ENCODE peak calls at places on chromosomes 16 and 17, in ten cellular contexts. U is prostate gland; O is heart right ventricle; V is RWPE1; M is HS-27A; K is effector CD4-positive, alpha-beta T cell; T is AG20443; G is stimulated activated CD4-positive, alpha-beta T cell treated with anti-CD3 and anti-CD28 coated beads, Interleukin-1b, Interleukin-23, amount 100 ng/mL, for 24 hours; F is ovary; C is iris pigment epithelial cell. N is an unnamed sample.

GRCh38 chr16:51569204-51569911 is 418.3 kb upstream of the SALL1 start:
- DNase-seq in U (no peak), O (no peak), V (peak), M (no peak), K (no peak), T (peak), G (no peak), F (no peak), C (peak), N (no peak)

GRCh38 chr16:8751481-8752311 is 45.7 kb downstream of the TMEM186 start:
- DNase-seq in U (no peak), O (no peak), V (peak), M (peak), K (no peak), T (peak), G (no peak), F (no peak), C (peak), N (no peak)

GRCh38 chr17:32993977-32994376 is 2.3 kb downstream of the SPACA3 start:
- DNase-seq in U (no peak), O (no peak), V (no peak), M (no peak), K (no peak), T (peak), G (no peak), F (no peak), C (no peak), N (no peak)

GRCh38 chr16:28983644-28984043 is 1.2 kb upstream of the LAT start:
- DNase-seq in U (no peak), O (no peak), V (no peak), M (no peak), K (no peak), T (no peak), G (no peak), F (no peak), C (no peak), N (no peak)

GRCh38 chr17:3935140-3935542 is 18.9 kb upstream of the P2RX1 start:
- DNase-seq in U (peak), O (peak), V (peak), M (no peak), K (no peak), T (no peak), G (no peak), F (peak), C (peak), N (peak)

GRCh38 chr16:66905633-66906539 is 12.8 kb downstream of the CDH16 start:
- DNase-seq in U (no peak), O (peak), V (peak), M (no peak), K (no peak), T (no peak), G (peak), F (no peak), C (no peak), N (no peak)

GRCh38 chr16:4313563-4314531 is 2.0 kb upstream of the GLIS2 start:
- DNase-seq in U (no peak), O (no peak), V (no peak), M (no peak), K (no peak), T (peak), G (no peak), F (peak), C (no peak), N (peak)

GRCh38 chr16:56874800-56875199 is 9.8 kb downstream of the SLC12A3 start:
- DNase-seq in U (peak), O (no peak), V (no peak), M (no peak), K (no peak), T (no peak), G (no peak), F (no peak), C (no peak), N (no peak)

GRCh38 chr17:1920948-1921351 is 91.1 kb downstream of the RPA1 start:
- DNase-seq in U (peak), O (no peak), V (no peak), M (no peak), K (no peak), T (no peak), G (no peak), F (no peak), C (no peak), N (no peak)

GRCh38 chr17:75345514-75346167 is 56.4 kb upstream of the SLC25A19 start:
- DNase-seq in U (no peak), O (no peak), V (no peak), M (no peak), K (peak), T (no peak), G (no peak), F (no peak), C (no peak), N (no peak)

GRCh38 chr17:73474370-73474988 is 162.7 kb upstream of the CDC42EP4 start:
- DNase-seq in U (peak), O (peak), V (peak), M (no peak), K (no peak), T (peak), G (no peak), F (peak), C (peak), N (peak)

GRCh38 chr16:8963010-8963824 is 489 bp downstream of the USP7 start:
- DNase-seq in U (no peak), O (no peak), V (no peak), M (no peak), K (no peak), T (peak), G (no peak), F (no peak), C (peak), N (no peak)

GRCh38 chr17:20091161-20092029 is 82.2 kb downstream of the SPECC1 start:
- DNase-seq in U (no peak), O (peak), V (no peak), M (no peak), K (no peak), T (no peak), G (no peak), F (peak), C (no peak), N (no peak)

GRCh38 chr17:28119049-28119448 is 76.6 kb downstream of the NLK start:
- DNase-seq in U (no peak), O (no peak), V (no peak), M (no peak), K (no peak), T (no peak), G (no peak), F (no peak), C (no peak), N (no peak)

GRCh38 chr17:29245401-29245800 is 1.3 kb upstream of the CRYBA1 start:
- DNase-seq in U (no peak), O (no peak), V (no peak), M (no peak), K (no peak), T (no peak), G (no peak), F (no peak), C (no peak), N (no peak)

GRCh38 chr17:59668816-59669215 is 38.4 kb downstream of the PTRH2 start:
- DNase-seq in U (no peak), O (no peak), V (peak), M (peak), K (no peak), T (peak), G (no peak), F (no peak), C (peak), N (no peak)

GRCh38 chr17:5373112-5373511 is 46.4 kb downstream of the NUP88 start:
- DNase-seq in U (no peak), O (no peak), V (no peak), M (no peak), K (no peak), T (no peak), G (no peak), F (no peak), C (no peak), N (no peak)

GRCh38 chr17:13599168-13599577 is 2.6 kb downstream of the HS3ST3A1 start:
- DNase-seq in U (no peak), O (no peak), V (no peak), M (no peak), K (no peak), T (no peak), G (no peak), F (no peak), C (no peak), N (no peak)

GRCh38 chr17:70484496-70484895 is 315.2 kb downstream of the KCNJ2 start:
- DNase-seq in U (no peak), O (no peak), V (no peak), M (no peak), K (no peak), T (no peak), G (no peak), F (no peak), C (no peak), N (no peak)

GRCh38 chr16:84947022-84947421 is 64.3 kb downstream of the ZDHHC7 start:
- DNase-seq in U (peak), O (no peak), V (no peak), M (no peak), K (no peak), T (no peak), G (no peak), F (no peak), C (no peak), N (no peak)

GRCh38 chr17:68710976-68711375 is 109.8 kb upstream of the FAM20A start:
- DNase-seq in U (no peak), O (no peak), V (no peak), M (no peak), K (no peak), T (no peak), G (no peak), F (no peak), C (peak), N (no peak)

GRCh38 chr16:85089485-85089884 is 22.8 kb downstream of the CIBAR2 start:
- DNase-seq in U (peak), O (no peak), V (peak), M (no peak), K (no peak), T (no peak), G (no peak), F (no peak), C (peak), N (peak)

N was measured in lung.